ENCODE peak calls at places on chromosomes 12 and 14, in seven cellular contexts. T is neuronal stem cell, E is mesenchymal stem cell, V is mesendoderm, N is H9, B is IMR-90, S is H1. H is an unnamed sample.

GRCh38 chr12:52070243-52070925 is 606 bp downstream of the ATG101 start:
- DNase-seq in V (peak; percentile 34), E (peak; percentile 59), N (no peak), T (no peak), S (no peak), B (no peak), H (no peak)

GRCh38 chr14:100546051-100546443 is 41.2 kb downstream of the BEGAIN start:
- DNase-seq in E (no peak), T (no peak), V (no peak), S (no peak), N (no peak), B (no peak), H (no peak)

GRCh38 chr12:101598483-101598882 is 3.7 kb downstream of the MYBPC1 start:
- DNase-seq in B (no peak), E (no peak), V (no peak), N (no peak), T (no peak), S (no peak), H (no peak)

GRCh38 chr12:24947541-24948451 is 1.1 kb downstream of the BCAT1 start:
- DNase-seq in E (peak; percentile 50), B (no peak), N (no peak), V (peak; percentile 39), S (no peak), T (no peak), H (peak; percentile 33)

GRCh38 chr12:99043319-99043914 is 398.3 kb downstream of the APAF1 start:
- DNase-seq in E (peak; percentile 50), T (peak; percentile 71), S (peak; percentile 47), V (peak; percentile 74), B (peak; percentile 64), N (peak; percentile 71), H (peak; percentile 57)

GRCh38 chr12:40691913-40692616 is at the start of gene CNTN1:
- DNase-seq in B (peak; percentile 0), N (peak; percentile 97), S (peak; percentile 89), V (peak; percentile 93), T (peak; percentile 87), E (peak; percentile 1), H (no peak)

GRCh38 chr12:14545144-14546124 is 22.2 kb downstream of the PLBD1 start:
- DNase-seq in E (no peak), V (no peak), N (no peak), S (no peak), B (no peak), T (no peak), H (no peak)

GRCh38 chr12:65699251-65699650 is 125.0 kb upstream of the HMGA2 start:
- DNase-seq in V (no peak), B (peak; percentile 65), T (no peak), E (peak; percentile 84), S (no peak), N (no peak), H (peak; percentile 23)

GRCh38 chr14:50920482-50921225 is 23.6 kb downstream of the PYGL start:
- DNase-seq in S (no peak), B (peak; percentile 90), V (peak; percentile 89), N (no peak), T (peak; percentile 36), E (peak; percentile 77), H (peak; percentile 93)

GRCh38 chr14:68243441-68244010 is 423.9 kb downstream of the RAD51B start:
- DNase-seq in T (no peak), V (no peak), S (no peak), E (no peak), B (no peak), N (no peak), H (no peak)

GRCh38 chr12:120584343-120585149 is 3.3 kb upstream of the POP5 start:
- DNase-seq in E (peak; percentile 27), V (peak; percentile 52), T (peak; percentile 71), B (no peak), S (no peak), N (peak; percentile 68), H (peak; percentile 38)

GRCh38 chr12:41944241-41944640 is 200.4 kb downstream of the GXYLT1 start:
- DNase-seq in S (no peak), B (no peak), V (no peak), E (peak; percentile 50), N (no peak), T (no peak), H (no peak)

GRCh38 chr14:60515696-60516284 is 6.8 kb downstream of the SIX6 start:
- DNase-seq in E (no peak), S (no peak), V (peak; percentile 91), N (peak; percentile 75), B (no peak), T (peak; percentile 55), H (no peak)

GRCh38 chr14:70289138-70289537 is 70.3 kb downstream of the COX16 start:
- DNase-seq in N (no peak), V (no peak), T (no peak), E (no peak), B (no peak), S (no peak), H (no peak)

GRCh38 chr12:132619301-132620112 is 931 bp downstream of the P2RX2 start:
- DNase-seq in T (no peak), V (no peak), S (no peak), B (no peak), E (no peak), N (no peak), H (no peak)

GRCh38 chr12:11758087-11758837 is 108.8 kb downstream of the ETV6 start:
- DNase-seq in N (no peak), E (no peak), S (no peak), T (peak; percentile 9), B (no peak), V (no peak), H (no peak)

GRCh38 chr12:33455096-33455495 is 15.5 kb upstream of the SYT10 start:
- DNase-seq in B (no peak), N (no peak), E (no peak), T (no peak), V (no peak), S (no peak), H (peak; percentile 52)

GRCh38 chr14:90556050-90556477 is 159.2 kb downstream of the CALM1 start:
- DNase-seq in S (no peak), N (peak; percentile 63), B (no peak), V (peak; percentile 76), E (peak; percentile 19), T (peak; percentile 58), H (no peak)

GRCh38 chr12:90695415-90695814 is 259.6 kb downstream of the CCER1 start:
- DNase-seq in N (no peak), E (peak; percentile 22), B (peak; percentile 23), S (no peak), V (no peak), T (no peak), H (no peak)

GRCh38 chr12:124734224-124734788 is 129.4 kb downstream of the SCARB1 start:
- DNase-seq in T (peak; percentile 80), S (peak; percentile 49), N (peak; percentile 94), E (peak; percentile 87), B (peak; percentile 54), V (peak; percentile 98), H (no peak)

GRCh38 chr14:58572092-58572853 is 65.5 kb upstream of the DACT1 start:
- DNase-seq in B (peak; percentile 89), T (no peak), S (no peak), V (peak; percentile 24), E (peak; percentile 92), N (no peak), H (peak; percentile 72)

GRCh38 chr12:47458273-47458672 is 247.6 kb downstream of the RPAP3 start:
- DNase-seq in E (no peak), B (no peak), S (no peak), V (no peak), N (no peak), T (no peak), H (no peak)

GRCh38 chr14:65203574-65203973 is 101.3 kb upstream of the MAX start:
- DNase-seq in B (no peak), E (no peak), T (no peak), N (no peak), S (no peak), V (no peak), H (no peak)

GRCh38 chr12:11695321-11695720 is 45.8 kb downstream of the ETV6 start:
- DNase-seq in V (peak; percentile 21), E (no peak), T (no peak), N (no peak), B (peak; percentile 58), S (no peak), H (no peak)

GRCh38 chr12:5684989-5685388 is 253.1 kb downstream of the NTF3 start:
- DNase-seq in V (no peak), T (no peak), B (no peak), E (no peak), N (no peak), S (no peak), H (no peak)

DNA sequence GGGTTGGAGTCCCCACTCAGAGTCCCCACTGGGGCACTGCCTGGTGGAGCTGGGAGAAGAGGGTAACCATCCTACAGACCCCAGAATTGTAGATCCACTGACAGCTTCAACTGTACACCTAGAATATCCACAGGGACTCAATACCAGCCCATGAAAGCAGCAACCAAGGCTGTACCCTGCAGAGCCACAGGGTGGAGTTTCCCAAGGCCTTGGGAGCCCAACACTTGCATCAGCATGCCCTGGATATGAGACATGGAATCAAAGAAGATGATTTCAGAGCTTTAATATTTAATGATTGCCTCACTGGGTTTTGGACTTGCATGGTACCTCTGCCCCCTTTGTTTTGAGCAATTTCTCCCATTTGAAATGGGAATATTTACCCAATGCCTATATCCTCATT is 80.4 kb downstream of the RASSF9 start:
- DNase-seq in B (peak; percentile 0), T (no peak), E (no peak), S (no peak), N (no peak), V (no peak), H (no peak)
- H3K23ac ChIP-seq in B (no peak overlapping the region), T (no peak overlapping the region), E (no peak overlapping the region), S (no peak overlapping the region), N (no peak overlapping the region), V (no peak overlapping the region), H (no peak overlapping the region)

DNA sequence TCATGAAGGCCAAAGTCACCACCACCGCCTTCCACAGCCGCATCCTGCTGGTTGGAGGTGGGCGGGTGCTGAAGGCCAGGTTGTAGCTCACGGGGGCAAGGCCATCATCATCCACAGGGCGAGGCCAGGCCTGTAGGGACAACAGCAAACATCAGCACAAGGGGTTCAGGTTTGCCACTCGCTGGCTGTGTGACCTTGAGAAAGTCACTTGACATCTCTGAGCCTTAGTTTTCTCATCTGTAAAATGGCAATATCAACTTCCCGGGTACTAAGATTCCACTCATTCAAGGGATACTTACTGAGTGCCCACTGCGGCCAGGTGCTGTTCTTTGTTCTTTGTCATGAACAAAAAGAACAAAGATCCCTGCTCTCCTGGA is 6.1 kb downstream of the ABCB9 start:
- DNase-seq in V (no peak), B (no peak), N (no peak), T (no peak), E (no peak), S (no peak), H (no peak)
- H3K23ac ChIP-seq in V (no peak overlapping the region), B (no peak overlapping the region), N (no peak overlapping the region), T (no peak overlapping the region), E (no peak overlapping the region), S (no peak overlapping the region), H (no peak overlapping the region)

GRCh38 chr12:128840862-128841468 is 12.3 kb upstream of the GLT1D1 start:
- DNase-seq in B (no peak), N (no peak), E (no peak), S (no peak), T (no peak), V (no peak), H (no peak)
- H3K23ac ChIP-seq in B (no peak overlapping the region), N (no peak overlapping the region), E (no peak overlapping the region), S (no peak overlapping the region), T (no peak overlapping the region), V (no peak overlapping the region), H (no peak overlapping the region)

DNA sequence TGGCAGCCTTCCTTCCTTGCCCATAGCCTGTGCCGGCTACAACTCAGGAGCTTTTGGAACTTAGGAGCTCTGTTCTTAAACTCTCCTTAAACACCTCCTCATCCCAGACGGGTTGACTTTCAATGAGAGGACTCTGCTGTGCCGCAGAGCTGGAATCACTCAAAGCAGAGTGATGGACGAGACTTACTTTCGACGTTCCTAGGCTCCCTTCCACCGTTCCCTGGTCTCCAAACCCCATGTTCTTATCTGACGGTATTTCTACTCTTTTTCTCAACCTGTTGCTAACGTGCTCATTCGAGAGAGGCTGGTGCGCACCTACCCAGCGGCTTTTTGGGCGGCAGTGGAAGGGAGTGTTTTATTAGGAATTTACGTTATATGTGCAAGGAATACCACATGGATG is 232.7 kb downstream of the CACNA1C start:
- DNase-seq in B (no peak), N (no peak), E (no peak), S (no peak), T (no peak), V (no peak), H (no peak)
- H3K23ac ChIP-seq in B (peak overlapping the region; percentile 59), N (no peak overlapping the region), E (no peak overlapping the region), S (no peak overlapping the region), T (no peak overlapping the region), V (no peak overlapping the region), H (no peak overlapping the region)